ENCODE peak calls at places on chromosomes 1 and 21, in eight cellular contexts. N is cardiac fibroblast, R is neural crest cell, E is progenitor cell of endocrine pancreas, K is left ventricle myocardium inferior, A is ovary, H is colonic mucosa, G is Calu3. I is an unnamed sample.

GRCh38 chr1:241639653-241640148 is 468 bp downstream of the CHML start:
- DNase-seq in A (peak), N (no peak), G (peak), K (peak), E (peak), H (peak), R (peak), I (peak)

GRCh38 chr1:26945138-26945537 is 15.1 kb downstream of the KDF1 start:
- DNase-seq in R (no peak), H (no peak), A (no peak), K (no peak), N (no peak), G (no peak), E (no peak), I (no peak)

GRCh38 chr1:183180634-183181056 is 5.4 kb upstream of the LAMC2 start:
- DNase-seq in R (no peak), N (peak), A (no peak), E (no peak), H (peak), K (peak), G (peak), I (peak)

GRCh38 chr1:90973897-90974798 is 47.7 kb downstream of the ZNF644 start:
- DNase-seq in K (no peak), H (no peak), E (no peak), G (no peak), A (no peak), R (no peak), N (peak), I (no peak)

GRCh38 chr21:37407719-37408455 is 41.3 kb downstream of the DYRK1A start:
- DNase-seq in A (no peak), R (no peak), G (no peak), H (no peak), E (no peak), N (peak), K (no peak), I (no peak)

GRCh38 chr1:7824701-7825100 is 28.2 kb downstream of the UTS2 start:
- DNase-seq in N (no peak), A (no peak), E (no peak), H (no peak), K (no peak), R (no peak), G (no peak), I (no peak)

GRCh38 chr21:28834335-28835238 is 158.1 kb downstream of the LTN1 start:
- DNase-seq in K (no peak), G (no peak), E (no peak), R (no peak), A (no peak), H (peak), N (no peak), I (peak)

GRCh38 chr1:202289009-202289408 is 52.7 kb downstream of the UBE2T start:
- DNase-seq in K (no peak), N (no peak), G (no peak), E (no peak), R (no peak), A (no peak), H (no peak), I (no peak)

GRCh38 chr1:96259399-96259798 is 462.2 kb upstream of the PTBP2 start:
- DNase-seq in E (no peak), R (no peak), A (no peak), K (no peak), G (no peak), N (no peak), H (no peak), I (no peak)

GRCh38 chr21:39452207-39452964 is 616 bp downstream of the SH3BGR start:
- DNase-seq in K (no peak), R (no peak), E (no peak), H (no peak), A (no peak), G (no peak), N (peak), I (no peak)

GRCh38 chr21:45577806-45578801 is 35.9 kb upstream of the SLC19A1 start:
- DNase-seq in G (peak), A (no peak), H (no peak), K (peak), R (no peak), E (no peak), N (no peak), I (no peak)

GRCh38 chr1:154598871-154599635 is 8.9 kb downstream of the ADAR start:
- DNase-seq in H (no peak), R (no peak), E (no peak), A (no peak), N (no peak), G (no peak), K (no peak), I (no peak)

GRCh38 chr1:175287377-175287776 is 94.8 kb upstream of the KIAA0040 start:
- DNase-seq in G (no peak), E (no peak), K (no peak), A (no peak), N (no peak), R (no peak), H (no peak), I (peak)

GRCh38 chr1:165179306-165179705 is 177.2 kb downstream of the LMX1A start:
- DNase-seq in G (no peak), K (no peak), H (no peak), A (no peak), N (no peak), R (no peak), E (no peak), I (no peak)

GRCh38 chr1:11053758-11054137 is 6.1 kb downstream of the SRM start:
- DNase-seq in E (no peak), G (no peak), A (no peak), R (no peak), K (no peak), N (peak), H (no peak), I (no peak)

GRCh38 chr21:29219165-29219770 is 79.5 kb upstream of the BACH1 start:
- DNase-seq in K (no peak), H (peak), G (peak), A (no peak), R (no peak), N (no peak), E (no peak), I (no peak)

GRCh38 chr1:222920169-222920568 is 105.3 kb downstream of the DISP1 start:
- DNase-seq in G (no peak), A (no peak), H (no peak), K (no peak), R (no peak), N (peak), E (no peak), I (no peak)

GRCh38 chr1:212621830-212622315 is 13.3 kb downstream of the ATF3 start:
- DNase-seq in E (no peak), H (no peak), N (no peak), G (no peak), A (no peak), K (no peak), R (no peak), I (peak)
- TF ChIP-seq CTCF in E (no peak), H (no peak), N (no peak), G (no peak), A (no peak), K (no peak), R (no peak), I (no peak)

GRCh38 chr1:234375672-234376071 is 2.4 kb downstream of the COA6 start:
- DNase-seq in G (no peak), R (no peak), K (no peak), H (no peak), N (no peak), E (no peak), A (no peak), I (no peak)

GRCh38 chr1:234371414-234371813 is 1.8 kb upstream of the COA6 start:
- DNase-seq in A (no peak), N (no peak), R (no peak), E (no peak), G (no peak), K (no peak), H (no peak), I (no peak)

GRCh38 chr1:234373938-234374240 is 633 bp downstream of the COA6 start:
- DNase-seq in R (no peak), N (no peak), G (no peak), H (no peak), E (no peak), K (no peak), A (no peak), I (no peak)

GRCh38 chr1:234372011-234372757 is 1.1 kb upstream of the COA6 start:
- DNase-seq in H (no peak), K (no peak), R (no peak), N (no peak), E (no peak), A (no peak), G (no peak), I (no peak)

DNA sequence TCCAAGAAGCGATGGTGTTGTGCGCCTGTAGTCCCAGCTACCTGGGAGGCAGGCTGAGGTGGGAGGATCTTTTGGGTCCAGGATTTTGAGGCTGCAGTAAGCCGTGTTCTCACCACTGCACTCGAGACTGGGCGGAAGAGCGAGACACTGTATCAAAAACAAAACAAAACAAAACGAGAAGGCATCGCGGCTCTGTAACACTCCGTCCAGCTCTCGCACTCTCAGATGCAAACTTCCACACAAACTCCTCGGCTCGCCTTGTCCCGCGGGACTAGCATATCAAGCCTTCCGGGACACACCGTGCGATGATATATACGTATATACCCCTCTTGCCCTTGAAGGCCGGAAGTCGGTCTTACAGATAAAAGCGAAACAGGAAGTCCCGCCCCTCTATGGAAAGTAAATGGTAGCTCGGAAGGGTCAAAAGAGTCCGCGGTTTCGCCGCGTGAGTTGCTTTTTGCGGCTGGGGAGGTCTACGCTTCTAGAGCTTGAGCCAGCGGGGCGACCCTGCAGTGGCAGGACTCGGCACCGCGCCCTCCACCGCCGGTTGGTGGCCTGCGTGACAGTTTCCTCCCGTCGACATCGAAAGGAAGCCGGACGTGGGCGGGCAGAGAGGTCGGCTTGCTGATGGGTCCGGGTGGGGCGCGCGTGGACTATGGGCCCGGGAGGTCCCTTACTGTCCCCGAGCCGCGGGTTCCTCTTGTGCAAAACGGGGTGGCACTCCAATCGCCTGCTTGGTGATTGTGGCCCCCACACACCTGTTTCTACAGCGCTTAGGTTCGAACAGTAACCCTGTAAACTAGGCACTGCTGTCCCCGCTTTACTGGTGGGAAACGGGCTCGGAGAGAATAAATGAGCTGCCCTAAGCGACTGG is at the start of gene COA6:
- DNase-seq in A (peak), K (peak), G (peak), N (peak), R (peak), E (peak), H (peak), I (peak)
- TF ChIP-seq CTCF in A (no peak), K (no peak), G (no peak), N (no peak), R (peak), E (no peak), H (no peak), I (no peak)

GRCh38 chr1:89900323-89900722 is 79.5 kb downstream of the LRRC8D start:
- DNase-seq in A (no peak), G (no peak), N (no peak), H (no peak), R (no peak), E (no peak), K (no peak), I (no peak)
- TF ChIP-seq CTCF in A (no peak), G (no peak), N (no peak), H (no peak), R (no peak), E (no peak), K (no peak), I (no peak)

GRCh38 chr1:155978325-155978972 is at the start of gene ARHGEF2:
- DNase-seq in R (peak), E (peak), H (peak), A (peak), K (peak), N (peak), G (peak), I (peak)
- TF ChIP-seq CTCF in R (peak), E (peak), H (no peak), A (no peak), K (peak), N (peak), G (no peak), I (peak)